ENCODE peak calls at places on chromosomes 4 and X, in four cellular contexts. J, S, G and Q are unnamed samples.

GRCh38 chr4:103400405-103400804 is 202.3 kb upstream of the CENPE start:
- DNase-seq in G (no peak), J (peak), S (peak), Q (no peak)

GRCh38 chr4:8842614-8843013 is 29.0 kb downstream of the HMX1 start:
- DNase-seq in G (no peak), J (no peak), S (no peak), Q (no peak)

GRCh38 chrX:3320471-3321046 is 25.9 kb downstream of the MXRA5 start:
- DNase-seq in J (no peak), G (no peak), S (no peak), Q (no peak)

GRCh38 chrX:153703036-153703370 is 15.3 kb downstream of the SLC6A8 start:
- DNase-seq in G (no peak), S (no peak), J (no peak), Q (no peak)

GRCh38 chr4:54493862-54494261 is 163.9 kb upstream of the KIT start:
- DNase-seq in S (no peak), J (no peak), G (peak), Q (no peak)

GRCh38 chr4:140158234-140159030 is 4.4 kb upstream of the MAML3 start:
- DNase-seq in G (no peak), J (no peak), S (no peak), Q (no peak)

GRCh38 chrX:1321689-1322088 is 14.9 kb upstream of the IL3RA start:
- DNase-seq in J (no peak), G (no peak), S (no peak), Q (no peak)

GRCh38 chr4:128249787-128250668 is 37.6 kb downstream of the PGRMC2 start:
- DNase-seq in J (no peak), G (no peak), S (no peak), Q (no peak)

GRCh38 chrX:8607326-8607725 is 124.6 kb downstream of the ANOS1 start:
- DNase-seq in G (no peak), J (no peak), S (no peak), Q (no peak)

GRCh38 chr4:81314897-81315470 is 100.0 kb upstream of the PRKG2 start:
- DNase-seq in S (no peak), J (no peak), G (no peak), Q (no peak)

GRCh38 chrX:130055103-130055502 is 55.2 kb downstream of the ELF4 start:
- DNase-seq in S (no peak), J (no peak), G (no peak), Q (no peak)

GRCh38 chrX:24619647-24620046 is 27.5 kb downstream of the PCYT1B start:
- DNase-seq in J (no peak), G (no peak), S (peak), Q (no peak)

GRCh38 chr4:187565416-187565815 is 430.2 kb upstream of the ZFP42 start:
- DNase-seq in J (no peak), G (no peak), S (no peak), Q (peak)

GRCh38 chr4:38955957-38956356 is 76.3 kb downstream of the TMEM156 start:
- DNase-seq in S (no peak), J (no peak), G (no peak), Q (no peak)

GRCh38 chrX:145817299-145817665 is 347 bp upstream of the SLITRK2 start:
- DNase-seq in J (no peak), G (no peak), S (no peak), Q (no peak)

GRCh38 chr4:77190053-77190452 is 33.0 kb downstream of the CCNG2 start:
- DNase-seq in S (no peak), J (no peak), G (no peak), Q (no peak)

GRCh38 chr4:101961144-101961543 is 170.6 kb downstream of the BANK1 start:
- DNase-seq in J (no peak), G (no peak), S (no peak), Q (no peak)

GRCh38 chr4:20026456-20026855 is 225.2 kb upstream of the SLIT2 start:
- DNase-seq in G (no peak), S (no peak), J (no peak), Q (no peak)

GRCh38 chr4:163915896-163916295 is 421.4 kb downstream of the TMA16 start:
- DNase-seq in S (no peak), G (no peak), J (no peak), Q (no peak)

GRCh38 chr4:163913571-163913970 is 419.1 kb downstream of the TMA16 start:
- DNase-seq in J (no peak), G (no peak), S (no peak), Q (no peak)

GRCh38 chr4:163911891-163912290 is 417.4 kb downstream of the TMA16 start:
- DNase-seq in G (no peak), S (no peak), J (no peak), Q (no peak)
- TF ChIP-seq CREM in G (no peak), S (no peak), J (no peak), Q (no peak)

GRCh38 chr4:156992943-156993342 is 21.3 kb upstream of the PDGFC start:
- DNase-seq in S (no peak), J (no peak), G (no peak), Q (no peak)

GRCh38 chr4:156991161-156991560 is 19.6 kb upstream of the PDGFC start:
- DNase-seq in G (no peak), J (no peak), S (no peak), Q (no peak)
- TF ChIP-seq CREM in G (no peak), J (no peak), S (no peak), Q (no peak)

GRCh38 chrX:122272011-122272410 is 912.1 kb upstream of the GRIA3 start:
- DNase-seq in J (no peak), G (no peak), S (no peak), Q (no peak)

GRCh38 chrX:122270809-122271494 is 913.1 kb upstream of the GRIA3 start:
- DNase-seq in S (no peak), G (no peak), J (no peak), Q (no peak)

GRCh38 chrX:122269243-122269781 is 914.8 kb upstream of the GRIA3 start:
- DNase-seq in G (no peak), S (no peak), J (no peak), Q (no peak)

GRCh38 chrX:122268353-122268752 is 915.7 kb upstream of the GRIA3 start:
- DNase-seq in G (no peak), S (no peak), J (no peak), Q (no peak)
- TF ChIP-seq CREM in G (no peak), S (no peak), J (no peak), Q (no peak)

GRCh38 chrX:119266364-119266995 is 30.4 kb downstream of the PGRMC1 start:
- DNase-seq in J (no peak), G (peak), S (peak), Q (peak)
- TF ChIP-seq CREM in J (no peak), G (no peak), S (no peak), Q (no peak)

GRCh38 chr4:182513534-182514291 is 270.5 kb downstream of the TENM3 start:
- DNase-seq in S (no peak), J (no peak), G (no peak), Q (no peak)

GRCh38 chr4:182521006-182521405 is 277.8 kb downstream of the TENM3 start:
- DNase-seq in G (no peak), S (no peak), J (no peak), Q (no peak)

GRCh38 chr4:182518421-182518820 is 275.2 kb downstream of the TENM3 start:
- DNase-seq in S (no peak), G (no peak), J (no peak), Q (no peak)

DNA sequence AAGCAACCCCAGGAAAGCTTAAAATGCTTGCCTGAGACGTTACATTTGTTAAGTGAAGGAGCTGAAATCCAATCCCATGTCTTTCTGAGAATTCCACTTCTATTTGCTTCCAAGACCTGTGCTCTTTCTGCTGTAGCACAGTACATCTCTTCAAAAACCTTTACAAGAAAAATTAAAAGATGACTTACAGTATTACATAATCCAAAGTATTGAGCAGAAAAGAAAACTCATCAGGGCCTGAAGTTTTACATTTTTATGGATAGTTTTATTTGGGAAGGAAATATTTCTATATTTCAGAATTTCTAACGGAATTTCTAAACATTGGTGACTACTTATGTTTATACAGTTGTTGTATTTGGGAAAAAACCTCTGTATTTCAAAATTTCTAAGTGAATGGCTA is 276.3 kb downstream of the TENM3 start:
- DNase-seq in S (no peak), J (no peak), G (no peak), Q (no peak)
- TF ChIP-seq CREM in S (no peak), J (no peak), G (no peak), Q (no peak)